ENCODE peak calls at places on chromosomes 5 and 9, in four cellular contexts. J is H1, Z is HepG2, E is K562. G is an unnamed sample.

GRCh38 chr9:135076143-135076875 is 11.2 kb upstream of the OLFM1 start:
- DNase-seq in J (no peak), Z (no peak), E (no peak), G (no peak)

GRCh38 chr5:110639307-110639902 is 87.1 kb downstream of the TMEM232 start:
- DNase-seq in J (no peak), Z (no peak), E (no peak), G (no peak)

GRCh38 chr5:72988769-72989168 is 32.9 kb downstream of the FCHO2 start:
- DNase-seq in J (no peak), Z (no peak), E (no peak), G (no peak)

GRCh38 chr9:35350212-35350611 is 139.7 kb upstream of the RUSC2 start:
- DNase-seq in J (no peak), Z (no peak), E (no peak), G (no peak)

GRCh38 chr5:31664566-31664965 is 25.6 kb downstream of the PDZD2 start:
- DNase-seq in J (peak; percentile 75), Z (peak; percentile 55), E (peak; percentile 52), G (peak; percentile 56)

GRCh38 chr9:20701058-20701457 is 17.0 kb downstream of the FOCAD start:
- DNase-seq in J (no peak), Z (no peak), E (no peak), G (no peak)

GRCh38 chr5:35061216-35061615 is 13.5 kb upstream of the AGXT2 start:
- DNase-seq in J (no peak), Z (no peak), E (no peak), G (no peak)

GRCh38 chr5:81080809-81081460 is 120.8 kb downstream of the RASGRF2 start:
- DNase-seq in J (no peak), Z (no peak), E (no peak), G (no peak)

GRCh38 chr9:84228130-84228735 is 112.3 kb downstream of the SLC28A3 start:
- DNase-seq in J (peak; percentile 10), Z (no peak), E (no peak), G (no peak)

GRCh38 chr9:131650254-131650653 is 89.6 kb downstream of the RAPGEF1 start:
- DNase-seq in J (no peak), Z (no peak), E (no peak), G (no peak)

GRCh38 chr5:72817639-72818266 is 1.3 kb downstream of the TNPO1 start:
- DNase-seq in J (no peak), Z (no peak), E (no peak), G (no peak)

GRCh38 chr5:96601811-96602244 is 60.3 kb upstream of the CAST start:
- DNase-seq in J (no peak), Z (peak; percentile 56), E (peak; percentile 75), G (peak; percentile 53)

GRCh38 chr9:86350006-86350755 is 4.0 kb downstream of the TUT7 start:
- DNase-seq in J (no peak), Z (no peak), E (no peak), G (no peak)

GRCh38 chr9:121581775-121582600 is 69.4 kb upstream of the DAB2IP start:
- DNase-seq in J (no peak), Z (no peak), E (no peak), G (no peak)

GRCh38 chr9:34437006-34437925 is 21.1 kb downstream of the FAM219A start:
- DNase-seq in J (peak; percentile 47), Z (peak; percentile 68), E (peak; percentile 35), G (peak; percentile 67)

GRCh38 chr5:178224403-178224802 is 8.2 kb downstream of the PHYKPL start:
- DNase-seq in J (no peak), Z (no peak), E (no peak), G (no peak)

GRCh38 chr5:83405662-83406061 is 65.9 kb upstream of the VCAN start:
- DNase-seq in J (no peak), Z (no peak), E (no peak), G (no peak)

GRCh38 chr5:157359350-157359910 is 93.5 kb downstream of the CYFIP2 start:
- DNase-seq in J (no peak), Z (no peak), E (no peak), G (no peak)

DNA sequence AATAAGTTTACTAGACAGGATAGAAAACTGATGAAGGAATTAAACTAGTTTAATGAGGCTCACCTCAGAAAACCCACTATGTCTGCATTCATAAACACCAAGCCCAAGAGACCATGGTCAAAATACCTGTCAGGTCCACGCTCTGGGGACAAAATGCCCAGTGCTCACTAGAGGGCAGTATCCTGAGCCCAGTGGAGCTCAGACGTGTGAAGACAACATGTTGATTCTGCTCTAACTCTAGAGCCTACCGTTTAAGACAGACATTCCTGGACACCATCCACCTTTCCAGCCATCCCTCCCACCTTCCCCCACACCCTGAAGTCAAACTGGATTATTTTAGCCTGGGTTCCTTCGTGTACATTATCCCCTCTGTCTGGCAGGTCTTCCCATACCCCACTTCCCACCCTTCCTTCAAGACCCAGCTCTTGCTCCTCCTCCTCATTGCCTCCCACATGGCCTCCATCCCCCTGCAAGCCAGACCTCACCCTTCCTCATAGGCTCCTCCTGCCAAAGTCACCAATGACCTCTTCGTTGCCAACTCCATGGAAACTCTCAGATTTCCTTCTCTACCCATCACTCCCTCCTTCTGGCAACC is 142.3 kb upstream of the FSTL4 start:
- DNase-seq in J (peak; percentile 9), Z (peak; percentile 28), E (peak; percentile 33), G (peak; percentile 26)
- TF ChIP-seq FOSL1 in J (no peak), Z (no peak), E (no peak), G (no peak)

DNA sequence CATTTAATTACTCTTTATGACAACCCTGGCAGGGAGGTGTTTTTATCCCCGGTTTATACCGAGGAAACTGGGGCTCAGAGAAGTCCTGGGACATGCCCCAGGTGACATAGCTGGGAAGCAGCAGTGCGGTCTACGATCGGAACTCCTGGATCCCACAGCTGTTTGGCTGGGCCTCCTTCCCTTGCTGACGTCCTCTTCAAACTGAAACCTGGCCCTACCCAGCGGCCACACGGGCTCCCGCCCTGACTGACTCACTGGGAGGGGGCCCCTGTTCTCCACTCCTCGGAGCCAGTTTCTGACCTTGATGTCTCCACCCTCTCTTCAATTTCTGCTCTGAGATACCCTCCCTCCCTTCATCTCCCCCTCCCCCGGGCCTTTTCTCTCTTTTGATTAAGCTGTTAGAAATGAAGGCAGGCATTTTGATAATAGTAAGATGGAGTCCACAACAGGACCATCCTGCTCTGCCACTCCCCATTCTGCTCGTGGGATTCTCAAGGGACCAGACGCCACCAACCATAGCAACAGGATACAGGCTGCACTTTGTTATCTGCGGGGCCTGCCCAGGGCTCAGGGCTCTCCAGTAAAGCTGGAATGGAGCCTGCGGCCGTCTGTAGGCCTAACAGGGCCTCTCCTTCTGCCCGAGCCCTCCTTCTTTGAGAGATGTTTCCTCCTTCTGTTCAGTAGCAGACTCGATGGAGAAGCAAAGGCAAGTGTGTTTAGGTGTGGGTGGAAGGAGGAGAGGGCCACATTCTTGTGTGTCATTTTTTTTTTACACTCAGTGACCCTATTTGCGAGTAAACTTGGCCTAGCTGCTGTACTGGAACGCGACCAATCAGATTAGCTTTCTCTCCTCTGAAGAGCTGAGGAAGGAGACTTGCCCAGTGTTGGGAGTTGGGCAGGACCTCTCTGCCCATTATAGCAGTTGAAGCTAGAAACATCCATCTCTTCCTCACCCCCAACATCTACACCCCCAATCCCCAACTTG is 8.7 kb upstream of the EPB41L4B start:
- DNase-seq in J (no peak), Z (peak; percentile 27), E (no peak), G (no peak)
- TF ChIP-seq SRF in J (no peak), Z (no peak), E (no peak), G (no peak)

GRCh38 chr9:129221979-129222635 is 44.0 kb upstream of the IER5L start:
- DNase-seq in J (no peak), Z (no peak), E (no peak), G (no peak)
- TF ChIP-seq FOSL1 in J (no peak), Z (no peak), E (no peak), G (no peak)

GRCh38 chr9:129458663-129459549 is 162.0 kb downstream of the C9orf50 start:
- DNase-seq in J (no peak), Z (no peak), E (no peak), G (no peak)
- TF ChIP-seq SRF in J (no peak), Z (no peak), E (no peak), G (no peak)

GRCh38 chr5:74612059-74612458 is 28.5 kb downstream of the ENC1 start:
- DNase-seq in J (no peak), Z (no peak), E (no peak), G (no peak)
- TF ChIP-seq FOSL1 in J (no peak), Z (no peak), E (no peak), G (no peak)

DNA sequence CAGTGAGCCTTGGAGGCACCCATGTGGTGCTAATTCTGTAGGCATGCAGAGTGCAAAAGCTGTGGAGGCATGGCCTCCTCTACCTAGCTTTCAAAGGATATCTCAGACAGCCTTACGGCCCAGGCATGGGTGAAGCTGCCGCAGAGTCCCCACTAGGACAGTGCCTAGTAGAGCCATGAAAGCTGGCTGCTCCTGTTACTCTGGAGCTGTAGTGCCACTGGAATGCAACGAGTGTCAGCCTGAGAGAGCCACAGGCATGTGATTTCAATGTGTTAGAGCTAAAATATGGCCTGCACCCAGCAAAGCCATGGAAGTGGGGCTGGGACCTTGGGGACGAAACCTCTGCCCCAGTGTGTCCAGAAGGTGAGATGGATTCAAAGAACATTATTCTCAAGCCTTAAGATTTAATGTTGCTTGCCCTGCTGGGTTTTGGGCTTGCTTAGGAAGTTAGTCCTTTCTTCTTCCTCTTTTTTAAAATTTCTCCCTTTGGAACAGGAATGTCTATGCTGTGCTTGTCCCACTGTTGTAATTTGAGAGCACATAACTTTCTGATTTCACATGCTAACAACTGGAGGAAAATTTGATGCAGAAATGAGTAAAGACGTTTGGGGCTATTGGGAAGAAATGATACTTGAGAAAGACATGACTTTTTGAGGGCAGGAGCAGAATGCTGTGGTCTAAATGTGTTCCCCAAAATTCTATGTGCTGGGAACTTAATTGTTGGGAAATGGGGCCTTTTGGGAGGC is 298.4 kb downstream of the PSAT1 start:
- DNase-seq in J (no peak), Z (no peak), E (no peak), G (no peak)
- TF ChIP-seq SRF in J (no peak), Z (no peak), E (no peak), G (no peak)

DNA sequence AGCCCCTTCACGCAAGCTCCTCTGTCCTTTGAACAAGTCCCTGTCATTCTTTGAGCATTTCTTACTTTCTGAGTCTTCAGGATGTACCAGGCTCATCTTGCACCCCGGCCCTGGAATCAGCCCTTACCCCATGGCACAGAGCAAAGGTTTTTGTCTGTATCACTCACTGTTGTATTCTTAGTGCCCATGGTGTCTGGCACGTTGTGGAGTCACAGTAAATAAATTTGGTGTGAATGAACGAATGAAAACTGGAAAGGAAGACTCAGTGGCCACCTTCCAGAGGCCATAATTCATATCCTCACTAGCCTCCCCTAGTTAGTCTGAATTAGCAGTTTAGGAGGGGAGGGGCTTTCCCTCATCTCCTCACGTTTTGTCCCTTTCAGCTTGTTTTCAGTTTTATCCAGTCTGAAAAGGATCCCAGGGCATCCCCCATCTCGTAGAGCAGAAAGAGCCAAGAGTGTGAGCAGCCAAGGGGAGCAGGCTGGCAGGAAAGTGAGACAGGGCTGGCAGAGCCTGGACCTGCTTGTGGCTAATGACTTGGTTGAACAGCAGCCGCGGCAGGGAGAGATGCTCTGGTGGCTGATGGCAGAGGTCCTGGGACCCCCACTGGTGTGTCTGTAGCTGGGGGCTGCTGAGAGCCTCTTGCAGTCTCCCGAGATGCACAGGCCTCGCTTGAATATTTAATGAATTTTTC is 42.7 kb downstream of the ZNF618 start:
- DNase-seq in J (no peak), Z (no peak), E (no peak), G (no peak)
- TF ChIP-seq FOSL1 in J (no peak), Z (no peak), E (no peak), G (no peak)

GRCh38 chr9:98576859-98577258 is 131.9 kb downstream of the GABBR2 start:
- DNase-seq in J (no peak), Z (no peak), E (no peak), G (no peak)

GRCh38 chr9:98576354-98576753 is 132.4 kb downstream of the GABBR2 start:
- DNase-seq in J (no peak), Z (no peak), E (peak; percentile 75), G (no peak)

GRCh38 chr9:98577446-98577845 is 131.3 kb downstream of the GABBR2 start:
- DNase-seq in J (no peak), Z (no peak), E (no peak), G (no peak)

GRCh38 chr9:98573749-98574278 is 134.9 kb downstream of the GABBR2 start:
- DNase-seq in J (no peak), Z (no peak), E (no peak), G (no peak)

GRCh38 chr9:98575379-98576346 is 133.1 kb downstream of the GABBR2 start:
- DNase-seq in J (no peak), Z (no peak), E (peak; percentile 91), G (no peak)
- TF ChIP-seq SRF in J (no peak), Z (no peak), E (no peak), G (no peak)